ENCODE peak calls at places on chromosome 10, in five cellular contexts. H, F, P, G and J are unnamed samples.

GRCh38 chr10:117004627-117005453 is at the start of gene SHTN1:
- DNase-seq in P (peak), G (peak), F (peak), H (peak), J (no peak)

GRCh38 chr10:5565671-5566581 is 41.2 kb downstream of the CALML3 start:
- DNase-seq in H (no peak), P (no peak), F (peak), G (no peak), J (no peak)

GRCh38 chr10:69630651-69631400 is 779 bp downstream of the FAM241B start:
- DNase-seq in H (no peak), F (no peak), P (no peak), G (no peak), J (no peak)

GRCh38 chr10:71203124-71203523 is 9.2 kb upstream of the UNC5B start:
- DNase-seq in P (no peak), H (no peak), G (no peak), F (no peak), J (no peak)

GRCh38 chr10:48505394-48506112 is 99.3 kb downstream of the ARHGAP22 start:
- DNase-seq in G (no peak), H (no peak), P (no peak), F (no peak), J (peak)

GRCh38 chr10:124611738-124612137 is 132.4 kb downstream of the FAM53B start:
- DNase-seq in P (no peak), H (no peak), F (no peak), G (peak), J (no peak)

GRCh38 chr10:93481931-93482834 is at the start of gene MYOF:
- DNase-seq in G (peak), F (peak), P (peak), H (peak), J (no peak)

GRCh38 chr10:92880233-92880861 is 32.0 kb downstream of the EXOC6 start:
- DNase-seq in F (no peak), P (peak), H (peak), G (peak), J (no peak)

GRCh38 chr10:132397671-132398565 is 918 bp downstream of the PWWP2B start:
- DNase-seq in F (no peak), P (peak), G (peak), H (peak), J (no peak)

GRCh38 chr10:61883376-61883997 is 18.0 kb upstream of the ARID5B start:
- DNase-seq in P (no peak), F (no peak), G (no peak), H (no peak), J (no peak)

GRCh38 chr10:88428442-88428841 is 154.7 kb downstream of the RNLS start:
- DNase-seq in H (no peak), F (no peak), G (no peak), P (peak), J (no peak)

GRCh38 chr10:42938351-42938750 is 138.5 kb upstream of the RET start:
- DNase-seq in P (no peak), H (no peak), F (no peak), G (no peak), J (no peak)

GRCh38 chr10:94193466-94193924 is 169.2 kb downstream of the NOC3L start:
- DNase-seq in G (no peak), F (no peak), P (no peak), H (no peak), J (no peak)